ENCODE peak calls at places on chromosomes 7 and 10, in ten cellular contexts. Q, F, B, J, O, D, A, T, H and N are unnamed samples.

GRCh38 chr10:127117125-127117524 is 79.3 kb downstream of the INSYN2A start:
- DNase-seq in Q (no peak), F (peak; percentile 60), B (peak; percentile 7), J (peak; percentile 28), O (no peak), D (peak; percentile 77), A (peak; percentile 24), T (peak; percentile 26), H (peak; percentile 12), N (no peak)

GRCh38 chr10:109281347-109281746 is 642.0 kb downstream of the XPNPEP1 start:
- DNase-seq in Q (no peak), F (no peak), B (no peak), J (no peak), O (no peak), D (no peak), A (no peak), T (no peak), H (no peak), N (no peak)

GRCh38 chr10:84244651-84245270 is at the start of gene RGR:
- DNase-seq in Q (no peak), F (no peak), B (no peak), J (no peak), O (no peak), D (peak; percentile 94), A (no peak), T (no peak), H (no peak), N (no peak)

GRCh38 chr10:131175891-131176290 is 135.6 kb downstream of the TCERG1L start:
- DNase-seq in Q (no peak), F (no peak), B (no peak), J (no peak), O (no peak), D (no peak), A (no peak), T (no peak), H (no peak), N (no peak)

GRCh38 chr10:29239569-29240472 is 49.0 kb upstream of the LYZL1 start:
- DNase-seq in Q (no peak), F (no peak), B (peak; percentile 54), J (peak; percentile 38), O (no peak), D (peak; percentile 59), A (peak; percentile 34), T (no peak), H (peak; percentile 3), N (no peak)

GRCh38 chr7:87416682-87417587 is 58.5 kb downstream of the ABCB4 start:
- DNase-seq in Q (no peak), F (peak; percentile 71), B (peak; percentile 49), J (peak; percentile 62), O (peak; percentile 53), D (peak; percentile 76), A (no peak), T (peak; percentile 33), H (peak; percentile 75), N (peak; percentile 50)

GRCh38 chr10:112373912-112374338 is at the start of gene ACSL5:
- DNase-seq in Q (no peak), F (no peak), B (no peak), J (no peak), O (no peak), D (no peak), A (no peak), T (no peak), H (no peak), N (no peak)

GRCh38 chr7:15508258-15508657 is 53.6 kb downstream of the AGMO start:
- DNase-seq in Q (no peak), F (no peak), B (no peak), J (no peak), O (no peak), D (no peak), A (no peak), T (no peak), H (no peak), N (no peak)

GRCh38 chr7:41135511-41135910 is 567.4 kb downstream of the INHBA start:
- DNase-seq in Q (no peak), F (no peak), B (no peak), J (no peak), O (no peak), D (no peak), A (no peak), T (no peak), H (no peak), N (no peak)

GRCh38 chr7:21256310-21256877 is 171.5 kb upstream of the SP4 start:
- DNase-seq in Q (no peak), F (peak; percentile 17), B (no peak), J (no peak), O (no peak), D (peak; percentile 39), A (peak; percentile 6), T (peak; percentile 17), H (peak; percentile 45), N (no peak)

GRCh38 chr7:151249034-151249731 is 689 bp upstream of the SMARCD3 start:
- DNase-seq in Q (peak; percentile 92), F (peak; percentile 66), B (no peak), J (no peak), O (peak; percentile 48), D (peak; percentile 54), A (peak; percentile 70), T (peak; percentile 65), H (no peak), N (peak; percentile 56)

GRCh38 chr10:17229016-17229716 is 1.1 kb downstream of the VIM start:
- DNase-seq in Q (peak; percentile 96), F (peak; percentile 70), B (peak; percentile 75), J (no peak), O (peak; percentile 79), D (peak; percentile 89), A (peak; percentile 85), T (peak; percentile 80), H (no peak), N (peak; percentile 88)

GRCh38 chr7:107931740-107932515 is 40.9 kb downstream of the DLD start:
- DNase-seq in Q (no peak), F (no peak), B (no peak), J (no peak), O (no peak), D (peak; percentile 62), A (no peak), T (no peak), H (no peak), N (no peak)
- H3K4me1 ChIP-seq in Q (no peaks in the 10 kb centered on the region), F (peaks cover 9% of the 10 kb centered on the region), B (no peaks in the 10 kb centered on the region), J (peaks cover 6% of the 10 kb centered on the region), O (no peaks in the 10 kb centered on the region), D (peaks cover 33% of the 10 kb centered on the region), A (peaks cover 11% of the 10 kb centered on the region), T (no peaks in the 10 kb centered on the region), H (no peaks in the 10 kb centered on the region), N (peaks cover 15% of the 10 kb centered on the region)

GRCh38 chr10:89249066-89249465 is 2.5 kb downstream of the LIPA start:
- DNase-seq in Q (no peak), F (no peak), B (no peak), J (no peak), O (no peak), D (no peak), A (no peak), T (no peak), H (no peak), N (no peak)

GRCh38 chr10:89241491-89242339 is 9.9 kb downstream of the LIPA start:
- DNase-seq in Q (no peak), F (no peak), B (no peak), J (no peak), O (no peak), D (no peak), A (no peak), T (no peak), H (no peak), N (no peak)

GRCh38 chr10:89242840-89243586 is 8.6 kb downstream of the LIPA start:
- DNase-seq in Q (no peak), F (no peak), B (no peak), J (no peak), O (no peak), D (no peak), A (no peak), T (no peak), H (no peak), N (no peak)

GRCh38 chr10:89242340-89242680 is 9.3 kb downstream of the LIPA start:
- DNase-seq in Q (no peak), F (no peak), B (no peak), J (no peak), O (no peak), D (peak; percentile 77), A (no peak), T (no peak), H (no peak), N (no peak)

DNA sequence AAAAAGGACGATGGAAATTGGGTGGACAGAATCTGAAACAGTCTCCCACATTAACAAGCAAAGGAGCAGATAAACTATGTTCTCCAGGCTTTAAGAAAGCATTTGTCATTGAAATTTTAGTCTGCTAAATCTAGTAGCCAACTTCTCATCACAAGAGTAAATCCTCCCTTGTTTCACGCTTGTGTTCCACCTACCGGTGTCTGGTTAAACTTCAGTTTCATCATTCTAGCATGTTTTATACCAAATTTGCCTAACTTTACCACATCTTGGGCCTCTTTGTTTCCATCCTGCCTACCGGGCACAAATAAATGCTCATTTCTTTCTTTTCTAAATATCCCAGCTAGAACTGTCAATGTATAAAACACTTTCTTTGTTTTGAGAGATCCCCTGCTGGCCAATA is 5.8 kb downstream of the LIPA start:
- DNase-seq in Q (no peak), F (no peak), B (no peak), J (no peak), O (no peak), D (no peak), A (no peak), T (no peak), H (no peak), N (no peak)
- H3K4me1 ChIP-seq in Q (peaks cover 4% of the 10 kb centered on the region), F (peaks cover 23% of the 10 kb centered on the region), B (no peaks in the 10 kb centered on the region), J (no peaks in the 10 kb centered on the region), O (peaks cover 6% of the 10 kb centered on the region), D (peaks cover 12% of the 10 kb centered on the region), A (peaks cover 19% of the 10 kb centered on the region), T (peaks cover 6% of the 10 kb centered on the region), H (peaks cover 21% of the 10 kb centered on the region), N (peaks cover 2% of the 10 kb centered on the region)

DNA sequence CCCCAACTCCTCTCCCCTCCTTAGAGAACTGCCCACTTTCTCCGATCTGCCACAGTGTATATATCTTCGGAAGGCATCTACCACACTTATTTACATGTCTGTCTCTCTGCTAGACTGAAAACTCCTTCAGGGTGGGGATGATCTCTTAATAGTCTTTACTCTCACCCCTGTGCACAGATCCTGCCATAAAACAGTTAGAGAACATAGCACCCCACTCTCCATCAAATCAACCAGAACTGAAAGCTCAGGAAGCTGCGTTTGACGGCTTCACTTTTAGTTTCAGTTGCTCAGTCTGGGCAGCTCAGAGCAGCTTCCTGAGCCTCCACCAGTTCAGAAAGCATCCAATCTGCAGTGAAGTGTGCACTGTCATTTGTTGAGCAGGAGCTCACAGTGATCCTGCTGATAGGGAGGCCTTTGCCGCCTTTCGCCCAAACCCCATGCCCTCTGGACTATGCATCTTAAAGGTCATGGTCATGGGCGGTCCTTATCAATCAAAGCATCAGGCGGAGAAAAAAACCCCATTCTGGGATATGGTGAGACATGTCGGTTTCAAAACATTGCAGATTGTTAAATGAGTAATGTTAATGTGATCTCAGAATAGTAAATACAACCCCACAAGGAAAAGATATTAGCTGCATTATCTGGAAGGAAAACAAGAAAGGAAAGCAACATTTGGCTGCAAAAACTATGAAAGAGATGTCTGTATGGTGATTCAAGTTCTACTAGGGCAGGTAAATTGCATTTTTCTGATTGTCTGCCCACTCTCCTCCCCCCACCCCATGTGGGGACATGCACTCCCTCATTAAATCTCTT is 167.1 kb upstream of the ADO start:
- DNase-seq in Q (no peak), F (peak; percentile 27), B (no peak), J (no peak), O (peak; percentile 70), D (no peak), A (no peak), T (no peak), H (peak; percentile 82), N (no peak)
- H3K4me1 ChIP-seq in Q (peaks cover 19% of the 10 kb centered on the region), F (peaks cover 19% of the 10 kb centered on the region), B (peaks cover 6% of the 10 kb centered on the region), J (no peaks in the 10 kb centered on the region), O (peaks cover 28% of the 10 kb centered on the region), D (no peaks in the 10 kb centered on the region), A (no peaks in the 10 kb centered on the region), T (no peaks in the 10 kb centered on the region), H (peaks cover 87% of the 10 kb centered on the region), N (peaks cover 3% of the 10 kb centered on the region)

GRCh38 chr7:112254709-112255387 is 48.4 kb downstream of the ZNF277 start:
- DNase-seq in Q (no peak), F (no peak), B (no peak), J (no peak), O (no peak), D (no peak), A (no peak), T (no peak), H (no peak), N (no peak)
- H3K4me1 ChIP-seq in Q (no peaks in the 10 kb centered on the region), F (no peaks in the 10 kb centered on the region), B (no peaks in the 10 kb centered on the region), J (no peaks in the 10 kb centered on the region), O (peaks cover 8% of the 10 kb centered on the region), D (peaks cover 38% of the 10 kb centered on the region), A (peaks cover 21% of the 10 kb centered on the region), T (peaks cover 18% of the 10 kb centered on the region), H (no peaks in the 10 kb centered on the region), N (peaks cover 5% of the 10 kb centered on the region)